ENCODE peak calls at places on chromosomes 2 and 18, in six cellular contexts. Z is activated T-helper 2 cell treated with anti-CD3 and anti-CD28 coated beads, Interferon-gamma antibody, Interleukin-2, Interleukin-4, amounts not matched to agents 10 μg/mL and 5 μg/mL and 100 μg/mL, durations not matched to agents 14 hours and 24 hours and 36 hours; F is neural crest cell; D is nephron progenitor cell; B is thoracic aorta; J is stimulated activated CD4-positive, alpha-beta T cell treated with anti-CD3 and anti-CD28 coated beads, TNF-alpha, amount 100 ng/mL, for 4 hours. A is an unnamed sample.

GRCh38 chr2:119366161-119366648 is 429 bp downstream of the C2orf76 start:
- DNase-seq in Z (no peak), F (no peak), D (no peak), B (no peak), J (no peak), A (no peak)

GRCh38 chr18:10090668-10091067 is 176.9 kb downstream of the VAPA start:
- DNase-seq in Z (no peak), F (no peak), D (no peak), B (no peak), J (no peak), A (no peak)

GRCh38 chr2:239772721-239773120 is 252.4 kb downstream of the NDUFA10 start:
- DNase-seq in Z (no peak), F (no peak), D (no peak), B (no peak), J (no peak), A (no peak)

GRCh38 chr2:27829791-27830190 is 58.3 kb downstream of the MRPL33 start:
- DNase-seq in Z (no peak), F (no peak), D (no peak), B (no peak), J (no peak), A (no peak)

GRCh38 chr18:60668583-60668982 is 296.0 kb upstream of the MC4R start:
- DNase-seq in Z (no peak), F (no peak), D (no peak), B (no peak), J (no peak), A (no peak)

GRCh38 chr2:225100269-225100668 is 58.0 kb upstream of the DOCK10 start:
- DNase-seq in Z (no peak), F (no peak), D (no peak), B (no peak), J (no peak), A (no peak)

GRCh38 chr2:20457027-20457426 is 10.2 kb downstream of the RHOB start:
- DNase-seq in Z (no peak), F (no peak), D (no peak), B (no peak), J (no peak), A (no peak)

GRCh38 chr18:27860701-27861107 is 316.2 kb downstream of the CDH2 start:
- DNase-seq in Z (no peak), F (no peak), D (peak; percentile 3), B (no peak), J (no peak), A (no peak)

GRCh38 chr18:48885266-48885950 is 65.4 kb downstream of the SMAD7 start:
- DNase-seq in Z (no peak), F (no peak), D (no peak), B (no peak), J (no peak), A (no peak)

GRCh38 chr18:49601211-49601610 is 39.4 kb downstream of the LIPG start:
- DNase-seq in Z (no peak), F (no peak), D (no peak), B (no peak), J (no peak), A (no peak)

GRCh38 chr2:38750793-38751042 is 443 bp downstream of the SRSF7 start:
- DNase-seq in Z (no peak), F (no peak), D (peak; percentile 67), B (no peak), J (peak; percentile 59), A (no peak)

GRCh38 chr18:46332286-46332801 is 228.2 kb downstream of the HAUS1 start:
- DNase-seq in Z (no peak), F (no peak), D (no peak), B (no peak), J (no peak), A (no peak)

GRCh38 chr2:10254373-10255188 is 48.1 kb upstream of the HPCAL1 start:
- DNase-seq in Z (no peak), F (no peak), D (peak; percentile 3), B (no peak), J (no peak), A (no peak)

GRCh38 chr2:48315847-48316194 is 214.1 kb upstream of the STON1 start:
- DNase-seq in Z (peak; percentile 43), F (peak; percentile 16), D (peak; percentile 19), B (no peak), J (no peak), A (no peak)

GRCh38 chr2:201698588-201699226 is at the start of gene MPP4:
- DNase-seq in Z (no peak), F (no peak), D (no peak), B (no peak), J (no peak), A (no peak)

GRCh38 chr18:51194604-51195003 is 2.9 kb downstream of the MEX3C start:
- DNase-seq in Z (no peak), F (no peak), D (no peak), B (no peak), J (no peak), A (no peak)

GRCh38 chr2:85995648-85996529 is 107.1 kb upstream of the ST3GAL5 start:
- DNase-seq in Z (no peak), F (no peak), D (no peak), B (no peak), J (no peak), A (peak; percentile 11)

GRCh38 chr2:208491648-208492047 is 85.1 kb downstream of the PTH2R start:
- DNase-seq in Z (no peak), F (no peak), D (no peak), B (no peak), J (no peak), A (no peak)

GRCh38 chr18:59517446-59518171 is 158.5 kb upstream of the LMAN1 start:
- DNase-seq in Z (no peak), F (peak; percentile 30), D (peak; percentile 67), B (no peak), J (no peak), A (no peak)

GRCh38 chr2:79876430-79876829 is 363.6 kb downstream of the CTNNA2 start:
- DNase-seq in Z (no peak), F (no peak), D (peak; percentile 22), B (no peak), J (no peak), A (no peak)

GRCh38 chr2:108919571-108920373 is 69.2 kb downstream of the EDAR start:
- DNase-seq in Z (no peak), F (no peak), D (no peak), B (no peak), J (no peak), A (no peak)

GRCh38 chr2:237642030-237642700 is 14.8 kb downstream of the LRRFIP1 start:
- DNase-seq in Z (no peak), F (no peak), D (no peak), B (no peak), J (no peak), A (no peak)

GRCh38 chr18:70332694-70333093 is 43.8 kb downstream of the SOCS6 start:
- DNase-seq in Z (no peak), F (no peak), D (no peak), B (no peak), J (no peak), A (no peak)